ENCODE peak calls at places on chromosomes 1 and 21, in eight cellular contexts. N is choroid plexus epithelial cell, I is retinal pigment epithelial cell, B is OCI-LY7, L is suprapubic skin, R is A549, W is progenitor cell of endocrine pancreas, J is cardiac muscle cell. S is an unnamed sample.

GRCh38 chr1:154810571-154810970 is 59.5 kb downstream of the KCNN3 start:
- DNase-seq in N (no peak), J (no peak), I (no peak), W (no peak), B (no peak), L (no peak), R (no peak), S (no peak)

GRCh38 chr1:52435211-52435610 is 30.8 kb downstream of the PRPF38A start:
- DNase-seq in N (no peak), J (no peak), W (no peak), I (no peak), R (no peak), L (no peak), B (no peak), S (no peak)

GRCh38 chr21:36639769-36640168 is 59.1 kb upstream of the SIM2 start:
- DNase-seq in R (no peak), W (no peak), L (no peak), B (no peak), I (no peak), N (no peak), J (no peak), S (no peak)

GRCh38 chr1:15525043-15525958 is 1.3 kb upstream of the CASP9 start:
- DNase-seq in I (peak; percentile 90), L (peak; percentile 100), N (no peak), B (peak; percentile 24), R (peak; percentile 86), W (no peak), J (no peak), S (no peak)

GRCh38 chr1:111920221-111921024 is 69.0 kb downstream of the KCND3 start:
- DNase-seq in B (no peak), L (no peak), N (peak; percentile 6), R (no peak), J (no peak), W (no peak), I (peak; percentile 14), S (no peak)

GRCh38 chr1:93661829-93662474 is 19.7 kb downstream of the BCAR3 start:
- DNase-seq in L (no peak), N (peak; percentile 88), R (peak; percentile 35), J (no peak), W (no peak), I (no peak), B (no peak), S (no peak)

GRCh38 chr1:156513189-156513588 is 12.6 kb upstream of the MEF2D start:
- DNase-seq in L (no peak), W (no peak), I (no peak), B (no peak), J (no peak), N (peak; percentile 49), R (no peak), S (no peak)

GRCh38 chr1:100955322-100955721 is 59.4 kb downstream of the SLC30A7 start:
- DNase-seq in B (no peak), N (peak; percentile 67), R (no peak), I (no peak), W (no peak), L (no peak), J (no peak), S (no peak)

GRCh38 chr1:47983677-47984076 is 13.5 kb downstream of the TRABD2B start:
- DNase-seq in N (no peak), L (no peak), J (no peak), W (no peak), I (no peak), R (no peak), B (no peak), S (no peak)

GRCh38 chr1:76177644-76178043 is 103.1 kb downstream of the ST6GALNAC3 start:
- DNase-seq in N (no peak), R (no peak), J (no peak), W (no peak), I (no peak), L (no peak), B (no peak), S (no peak)

GRCh38 chr1:76176020-76176419 is 101.5 kb downstream of the ST6GALNAC3 start:
- DNase-seq in I (no peak), N (no peak), L (no peak), J (no peak), B (no peak), W (no peak), R (no peak), S (no peak)

GRCh38 chr1:76185207-76185606 is 110.7 kb downstream of the ST6GALNAC3 start:
- DNase-seq in N (no peak), J (no peak), I (no peak), R (no peak), B (no peak), W (no peak), L (no peak), S (no peak)

GRCh38 chr1:76179297-76179696 is 104.8 kb downstream of the ST6GALNAC3 start:
- DNase-seq in L (no peak), I (no peak), J (no peak), W (no peak), N (no peak), B (no peak), R (no peak), S (no peak)
- TF ChIP-seq CTCF in L (no peak), I (no peak), J (no peak), W (no peak), N (no peak), B (no peak), R (no peak), S (no peak)

GRCh38 chr1:185358957-185359356 is 41.9 kb upstream of the IVNS1ABP start:
- DNase-seq in R (no peak), N (no peak), I (no peak), W (no peak), B (no peak), J (no peak), L (no peak), S (no peak)

GRCh38 chr1:185360714-185361113 is 43.7 kb upstream of the IVNS1ABP start:
- DNase-seq in I (peak; percentile 58), L (no peak), J (no peak), B (no peak), R (no peak), N (no peak), W (no peak), S (no peak)

GRCh38 chr1:185368313-185368712 is 51.3 kb upstream of the IVNS1ABP start:
- DNase-seq in W (no peak), I (no peak), N (no peak), R (no peak), J (no peak), B (no peak), L (no peak), S (no peak)

GRCh38 chr1:185367218-185367617 is 50.2 kb upstream of the IVNS1ABP start:
- DNase-seq in R (no peak), W (no peak), I (no peak), N (no peak), B (no peak), L (no peak), J (no peak), S (no peak)

DNA sequence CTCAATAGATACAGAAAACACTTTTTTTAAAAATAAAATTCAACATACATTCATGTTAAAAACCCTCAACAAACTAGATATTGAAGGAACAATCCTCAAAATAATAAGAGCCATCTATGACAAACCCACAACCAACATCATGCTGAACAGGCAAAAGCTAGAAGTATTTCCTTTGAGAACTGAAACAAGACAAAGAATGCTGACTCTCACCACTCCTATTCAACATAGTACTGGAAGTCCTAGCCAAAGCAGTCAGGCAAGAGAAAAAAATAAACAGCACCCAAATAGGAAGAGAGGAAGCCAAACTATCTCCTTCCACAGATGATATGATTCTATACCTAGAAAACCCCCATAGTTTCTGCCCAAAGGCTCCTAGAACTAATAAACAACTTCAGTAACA is 46.2 kb upstream of the IVNS1ABP start:
- DNase-seq in L (no peak), N (peak; percentile 39), W (no peak), R (no peak), B (no peak), I (no peak), J (no peak), S (no peak)
- TF ChIP-seq CTCF in L (no peak), N (no peak), W (no peak), R (no peak), B (no peak), I (no peak), J (no peak), S (no peak)

DNA sequence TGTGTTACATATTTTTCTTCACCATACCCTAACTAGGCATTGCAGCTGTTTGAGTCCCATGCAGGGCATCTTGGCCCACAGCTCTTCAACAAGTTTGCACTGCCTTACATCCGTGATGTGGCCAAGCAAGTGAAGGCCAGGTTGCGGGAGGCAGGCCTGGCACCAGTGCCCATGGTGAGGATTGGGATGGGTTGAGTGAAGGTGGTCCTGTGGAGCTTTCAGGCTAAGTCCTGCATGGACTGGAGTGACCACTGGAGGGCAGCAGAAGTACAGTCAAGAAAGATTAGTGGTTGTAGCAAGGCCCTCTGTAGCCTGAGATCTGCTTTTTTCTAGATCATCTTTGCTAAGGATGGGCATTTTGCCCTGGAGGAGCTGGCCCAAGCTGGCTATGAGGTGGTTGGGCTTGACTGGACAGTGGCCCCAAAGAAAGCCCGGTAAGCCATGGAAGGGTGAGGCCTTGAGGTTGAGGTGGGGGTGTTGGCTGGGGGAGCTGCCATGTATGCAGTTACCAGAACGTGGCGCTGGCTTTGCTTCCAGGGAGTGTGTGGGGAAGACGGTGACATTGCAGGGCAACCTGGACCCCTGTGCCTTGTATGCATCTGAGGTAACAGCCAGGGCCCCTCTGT is 2.5 kb downstream of the UROD start:
- DNase-seq in L (peak; percentile 88), B (peak; percentile 84), N (peak; percentile 94), I (peak; percentile 52), W (peak; percentile 76), R (peak; percentile 68), J (peak; percentile 79), S (peak; percentile 56)
- TF ChIP-seq CTCF in L (peak; percentile 81), B (peak; percentile 94), N (peak; percentile 97), I (peak; percentile 93), W (peak; percentile 89), R (peak; percentile 77), J (peak; percentile 89), S (peak; percentile 81)

GRCh38 chr21:16004523-16004922 is 274.7 kb downstream of the USP25 start:
- DNase-seq in W (no peak), B (no peak), L (no peak), N (no peak), J (no peak), R (no peak), I (no peak), S (no peak)
- TF ChIP-seq CTCF in W (no peak), B (no peak), L (no peak), N (no peak), J (no peak), R (no peak), I (no peak), S (no peak)

DNA sequence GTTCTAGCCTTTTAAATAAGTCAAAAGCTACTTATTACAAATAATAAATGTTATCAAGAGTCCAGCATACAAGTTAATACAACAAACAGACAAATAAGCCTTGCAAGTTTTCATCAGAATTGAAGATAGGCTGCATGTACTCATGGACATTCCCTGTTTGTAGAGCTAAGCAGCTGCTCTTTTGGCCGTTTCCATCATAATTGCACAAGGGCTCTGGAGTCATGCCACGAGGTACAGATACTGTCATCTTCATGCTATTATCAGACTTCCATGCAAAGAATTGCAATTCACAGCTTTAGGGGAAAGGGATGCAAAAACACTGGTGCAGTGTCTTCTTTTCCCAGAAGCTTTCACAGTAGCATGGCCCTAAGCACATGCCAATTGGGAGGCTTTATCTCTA is 52.8 kb upstream of the TBX15 start:
- DNase-seq in J (no peak), I (no peak), B (no peak), L (peak; percentile 78), W (no peak), R (no peak), N (peak; percentile 71), S (no peak)
- TF ChIP-seq CTCF in J (no peak), I (no peak), B (no peak), L (no peak), W (no peak), R (no peak), N (no peak), S (no peak)